ENCODE peak calls at places on chromosomes 16 and 17, in six cellular contexts. X is mammary epithelial cell; J is sigmoid colon; U is thoracic aorta; O is CD8-positive, alpha-beta T cell; W is cardiac muscle cell. F is an unnamed sample.

GRCh38 chr17:56486732-56487131 is 106.8 kb upstream of the NOG start:
- DNase-seq in X (no peak), J (no peak), U (no peak), O (no peak), W (no peak), F (no peak)

GRCh38 chr17:59853168-59853918 is 39.4 kb downstream of the TUBD1 start:
- DNase-seq in U (no peak), J (peak; percentile 65), X (peak; percentile 98), O (peak; percentile 46), W (no peak), F (no peak)

GRCh38 chr17:15444805-15445204 is 22.6 kb downstream of the CDRT4 start:
- DNase-seq in J (peak; percentile 11), W (no peak), O (no peak), X (no peak), U (no peak), F (no peak)

GRCh38 chr17:7632492-7632894 is 2.6 kb downstream of the SHBG start:
- DNase-seq in O (peak; percentile 29), J (no peak), U (no peak), X (peak; percentile 39), W (peak; percentile 66), F (no peak)

GRCh38 chr17:66677201-66677981 is 157.5 kb upstream of the CACNG5 start:
- DNase-seq in J (no peak), O (no peak), X (peak; percentile 96), U (no peak), W (no peak), F (no peak)

GRCh38 chr17:49659983-49660382 is 17.9 kb downstream of the SPOP start:
- DNase-seq in J (no peak), X (no peak), O (no peak), W (no peak), U (no peak), F (no peak)

GRCh38 chr16:3992297-3993051 is 112.0 kb upstream of the CREBBP start:
- DNase-seq in X (no peak), W (no peak), J (no peak), U (no peak), O (no peak), F (no peak)

GRCh38 chr17:9109933-9110332 is 88.6 kb downstream of the NTN1 start:
- DNase-seq in J (no peak), W (no peak), X (no peak), O (no peak), U (no peak), F (no peak)

GRCh38 chr17:72030067-72030899 is 90.5 kb upstream of the SOX9 start:
- DNase-seq in O (peak; percentile 21), U (no peak), W (peak; percentile 36), X (peak; percentile 53), J (no peak), F (no peak)

GRCh38 chr16:27290582-27290981 is 22.0 kb upstream of the NSMCE1 start:
- DNase-seq in J (no peak), U (no peak), W (no peak), O (no peak), X (no peak), F (no peak)

GRCh38 chr17:46949291-46950174 is 26.6 kb downstream of the GOSR2 start:
- DNase-seq in J (no peak), X (peak; percentile 59), O (no peak), W (no peak), U (no peak), F (no peak)

GRCh38 chr16:9192746-9193145 is 101.3 kb downstream of the HAPSTR1 start:
- DNase-seq in O (no peak), U (no peak), J (no peak), X (no peak), W (no peak), F (no peak)

GRCh38 chr16:1454561-1454960 is 10.2 kb upstream of the CCDC154 start:
- DNase-seq in U (no peak), X (no peak), J (no peak), O (peak; percentile 2), W (no peak), F (no peak)
- H3K36me3 ChIP-seq in U (peaks cover 63% of the 10 kb centered on the region), X (peaks cover 6% of the 10 kb centered on the region), J (peaks cover 24% of the 10 kb centered on the region), O (peaks cover 17% of the 10 kb centered on the region), W (peaks cover 8% of the 10 kb centered on the region), F (peaks cover 96% of the 10 kb centered on the region)

GRCh38 chr16:80341242-80341641 is 199.6 kb upstream of the DYNLRB2 start:
- DNase-seq in J (no peak), O (no peak), U (no peak), X (no peak), W (peak; percentile 23), F (no peak)
- TF ChIP-seq CTCF in J (no peak), O (no peak), U (no peak), X (no peak), W (no peak), F (no peak)

DNA sequence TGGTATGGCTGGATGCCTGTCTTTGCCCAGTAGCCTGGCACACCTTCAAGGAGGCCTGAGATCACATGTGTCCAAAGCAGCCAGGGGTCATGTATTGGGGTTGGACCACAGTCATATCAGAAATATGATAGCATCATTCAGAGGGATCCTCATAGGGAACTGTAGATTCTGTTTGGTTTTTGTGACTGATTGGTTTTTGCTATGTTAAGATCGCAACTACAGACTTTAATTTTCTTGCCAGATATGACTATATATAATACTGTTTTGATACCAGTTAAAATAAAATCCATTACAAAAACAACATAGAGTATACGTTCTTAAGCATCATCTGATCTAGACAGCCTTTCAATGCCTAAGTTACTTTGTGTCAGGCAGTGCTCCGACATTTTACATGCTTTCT is 11.8 kb upstream of the SMPD3 start:
- DNase-seq in W (no peak), O (no peak), X (no peak), J (no peak), U (no peak), F (no peak)
- H3K36me3 ChIP-seq in W (no peaks in the 10 kb centered on the region), O (no peaks in the 10 kb centered on the region), X (no peaks in the 10 kb centered on the region), J (no peaks in the 10 kb centered on the region), U (no peaks in the 10 kb centered on the region), F (no peaks in the 10 kb centered on the region)

GRCh38 chr17:20095366-20096080 is 86.4 kb downstream of the SPECC1 start:
- DNase-seq in O (no peak), U (peak; percentile 42), X (peak; percentile 36), W (peak; percentile 77), J (peak; percentile 78), F (peak; percentile 76)
- TF ChIP-seq CTCF in O (no peak), U (peak; percentile 40), X (peak; percentile 8), W (peak; percentile 46), J (no peak), F (peak; percentile 39)

GRCh38 chr16:30710971-30711370 is 12.0 kb downstream of the SRCAP start:
- DNase-seq in J (no peak), X (no peak), O (no peak), W (no peak), U (no peak), F (no peak)
- H3K36me3 ChIP-seq in J (peaks cover 64% of the 10 kb centered on the region), X (peaks cover 70% of the 10 kb centered on the region), O (peaks cover 85% of the 10 kb centered on the region), W (peaks cover 89% of the 10 kb centered on the region), U (peaks cover 83% of the 10 kb centered on the region), F (peaks cover 63% of the 10 kb centered on the region)

DNA sequence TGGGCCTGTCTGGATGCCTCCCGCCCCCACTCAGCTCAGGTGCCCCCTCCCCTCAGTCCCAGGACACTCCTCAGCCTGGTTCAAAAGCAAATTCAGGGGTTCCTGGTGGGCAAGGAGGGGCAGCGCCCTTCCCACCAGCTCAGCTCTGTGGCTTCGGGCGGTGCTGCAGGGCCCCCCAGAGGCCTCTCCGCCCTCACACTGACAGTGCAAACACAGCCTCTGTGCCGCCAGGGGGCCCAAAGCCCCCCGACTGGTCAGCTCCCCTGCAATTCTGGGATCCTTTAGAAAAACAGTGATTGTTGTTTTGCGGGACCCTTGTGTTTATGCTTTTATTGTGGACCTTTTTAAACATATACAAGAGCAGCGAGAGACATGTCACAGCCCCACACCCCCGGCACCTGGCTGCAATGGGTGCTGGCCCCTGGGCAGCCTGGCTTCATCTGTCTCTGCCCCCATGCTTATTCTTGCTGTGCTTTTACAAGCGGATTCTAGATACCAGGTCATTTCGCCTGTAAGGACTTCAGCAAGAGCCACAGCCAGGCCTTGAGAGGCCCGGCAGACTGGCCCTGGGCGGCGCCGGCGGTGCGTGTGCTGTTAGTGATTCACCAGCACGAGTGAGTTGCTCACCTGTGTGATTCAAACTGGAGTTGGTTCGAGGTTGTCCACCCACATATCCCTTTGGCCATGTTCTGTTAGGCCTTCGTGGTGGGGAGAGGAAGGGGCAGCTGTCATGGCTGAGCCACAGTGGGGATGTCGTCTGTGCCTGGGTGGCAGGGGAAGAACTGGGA is 21.2 kb downstream of the ZNF469 start:
- DNase-seq in U (no peak), O (no peak), J (no peak), X (peak; percentile 55), W (no peak), F (no peak)
- TF ChIP-seq CTCF in U (no peak), O (no peak), J (no peak), X (no peak), W (no peak), F (no peak)

F was measured in tibial nerve.